ENCODE peak calls at places on chromosomes 7 and 10, in six cellular contexts. J, Z, V, P, O and E are unnamed samples.

GRCh38 chr10:436013-436697 is 253.3 kb downstream of the DIP2C start:
- DNase-seq in V (no peak), O (no peak), J (no peak), Z (peak; percentile 79), P (no peak), E (no peak)

GRCh38 chr10:46289209-46289810 is 2.5 kb downstream of the ANTXRL start:
- DNase-seq in O (no peak), V (no peak), J (no peak), Z (no peak), P (no peak), E (no peak)

GRCh38 chr10:33215154-33215553 is 119.3 kb downstream of the NRP1 start:
- DNase-seq in P (no peak), O (no peak), V (no peak), Z (peak; percentile 66), J (peak; percentile 89), E (no peak)

GRCh38 chr10:54148508-54148907 is 652.5 kb downstream of the PCDH15 start:
- DNase-seq in P (no peak), V (no peak), J (no peak), Z (no peak), O (no peak), E (no peak)

GRCh38 chr7:84245831-84246230 is 51.2 kb upstream of the SEMA3A start:
- DNase-seq in O (no peak), V (no peak), J (no peak), Z (no peak), P (no peak), E (no peak)

GRCh38 chr10:126022841-126023240 is 126.5 kb downstream of the FANK1 start:
- DNase-seq in J (peak; percentile 21), O (no peak), V (no peak), Z (no peak), P (no peak), E (no peak)

GRCh38 chr7:107016312-107016711 is 28.2 kb upstream of the PRKAR2B start:
- DNase-seq in V (no peak), P (no peak), J (no peak), O (no peak), Z (no peak), E (no peak)

GRCh38 chr10:111148440-111148839 is 71.6 kb downstream of the ADRA2A start:
- DNase-seq in J (no peak), P (no peak), V (no peak), O (no peak), Z (no peak), E (no peak)

GRCh38 chr10:133276435-133277201 is at the start of gene ADAM8:
- DNase-seq in J (no peak), Z (peak; percentile 61), O (peak; percentile 57), P (peak; percentile 77), V (peak; percentile 79), E (peak; percentile 83)

GRCh38 chr10:48456361-48456804 is 148.5 kb downstream of the ARHGAP22 start:
- DNase-seq in P (no peak), V (no peak), O (no peak), Z (no peak), J (no peak), E (no peak)

GRCh38 chr10:45008524-45009161 is 7.9 kb downstream of the ZNF22 start:
- DNase-seq in V (peak; percentile 81), O (peak; percentile 84), J (peak; percentile 84), P (peak; percentile 78), Z (peak; percentile 96), E (peak; percentile 92)

GRCh38 chr10:82150123-82150900 is 275.3 kb downstream of the NRG3 start:
- DNase-seq in Z (no peak), P (peak; percentile 83), J (peak; percentile 1), O (peak; percentile 74), V (no peak), E (peak; percentile 78)

GRCh38 chr10:104327745-104328635 is 10.3 kb downstream of the ITPRIP start:
- DNase-seq in P (peak; percentile 91), V (no peak), J (peak; percentile 90), O (no peak), Z (peak; percentile 80), E (no peak)

GRCh38 chr7:104328308-104328969 is at the start of gene LHFPL3:
- DNase-seq in Z (no peak), V (no peak), O (no peak), J (peak; percentile 6), P (peak; percentile 72), E (no peak)

GRCh38 chr7:99380032-99380822 is 5.7 kb downstream of the ARPC1B start:
- DNase-seq in J (peak; percentile 39), O (peak; percentile 82), V (no peak), P (no peak), Z (no peak), E (peak; percentile 88)

GRCh38 chr10:109429956-109430760 is 493.2 kb downstream of the XPNPEP1 start:
- DNase-seq in J (peak; percentile 92), V (no peak), O (no peak), Z (peak; percentile 87), P (no peak), E (no peak)

GRCh38 chr10:60955957-60956425 is 12.0 kb upstream of the RHOBTB1 start:
- DNase-seq in O (no peak), Z (peak; percentile 97), J (peak; percentile 82), V (no peak), P (no peak), E (no peak)

GRCh38 chr7:65926588-65926987 is 53.7 kb downstream of the VKORC1L1 start:
- DNase-seq in O (no peak), Z (no peak), P (no peak), J (no peak), V (no peak), E (no peak)

GRCh38 chr7:65924193-65924592 is 51.3 kb downstream of the VKORC1L1 start:
- DNase-seq in V (no peak), O (no peak), P (no peak), J (no peak), Z (no peak), E (no peak)

GRCh38 chr7:65931685-65932084 is 50.3 kb downstream of the GUSB start:
- DNase-seq in Z (no peak), P (no peak), J (no peak), O (no peak), V (no peak), E (no peak)

GRCh38 chr7:65925040-65925439 is 52.2 kb downstream of the VKORC1L1 start:
- DNase-seq in J (no peak), O (no peak), P (no peak), Z (no peak), V (no peak), E (no peak)

GRCh38 chr7:65927489-65928448 is 54.2 kb downstream of the GUSB start:
- DNase-seq in O (no peak), V (no peak), P (no peak), J (no peak), Z (no peak), E (peak; percentile 45)
- H3K4me2 ChIP-seq in O (no peak overlapping the region), V (no peak overlapping the region), P (no peak overlapping the region), J (no peak overlapping the region), Z (no peak overlapping the region), E (no peak overlapping the region)

DNA sequence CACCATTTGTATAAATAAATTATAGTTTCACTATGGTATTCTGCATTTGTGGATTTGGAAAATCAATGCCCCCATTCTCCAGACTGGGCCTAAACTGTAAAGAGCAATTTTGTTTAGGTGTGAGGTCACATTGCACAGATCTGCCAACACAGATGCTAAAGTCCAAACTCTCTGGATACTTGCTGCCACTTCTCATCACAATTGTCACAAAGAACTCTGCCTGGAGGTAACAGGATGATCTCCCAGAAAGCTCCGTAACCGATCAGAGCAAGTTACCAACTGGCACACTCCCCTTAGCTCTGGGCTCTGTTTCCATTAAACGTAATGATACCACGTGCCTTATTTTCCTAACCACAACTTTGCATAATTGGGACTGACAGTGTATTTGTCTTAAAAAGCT is 4.3 kb upstream of the MACROH2A2 start:
- DNase-seq in V (no peak), J (no peak), P (no peak), Z (no peak), O (no peak), E (no peak)
- H4K20me1 ChIP-seq in V (no peaks in the 10 kb centered on the region), J (no peaks in the 10 kb centered on the region), P (no peaks in the 10 kb centered on the region), Z (no peaks in the 10 kb centered on the region), O (no peaks in the 10 kb centered on the region), E (no peaks in the 10 kb centered on the region)

GRCh38 chr10:77888356-77888703 is 38.2 kb downstream of the DLG5 start:
- DNase-seq in V (no peak), J (no peak), P (no peak), O (no peak), Z (no peak), E (no peak)
- H3K27ac ChIP-seq in V (no peak overlapping the region), J (no peak overlapping the region), P (no peak overlapping the region), O (no peak overlapping the region), Z (peak overlapping the region; percentile 71), E (no peak overlapping the region)

DNA sequence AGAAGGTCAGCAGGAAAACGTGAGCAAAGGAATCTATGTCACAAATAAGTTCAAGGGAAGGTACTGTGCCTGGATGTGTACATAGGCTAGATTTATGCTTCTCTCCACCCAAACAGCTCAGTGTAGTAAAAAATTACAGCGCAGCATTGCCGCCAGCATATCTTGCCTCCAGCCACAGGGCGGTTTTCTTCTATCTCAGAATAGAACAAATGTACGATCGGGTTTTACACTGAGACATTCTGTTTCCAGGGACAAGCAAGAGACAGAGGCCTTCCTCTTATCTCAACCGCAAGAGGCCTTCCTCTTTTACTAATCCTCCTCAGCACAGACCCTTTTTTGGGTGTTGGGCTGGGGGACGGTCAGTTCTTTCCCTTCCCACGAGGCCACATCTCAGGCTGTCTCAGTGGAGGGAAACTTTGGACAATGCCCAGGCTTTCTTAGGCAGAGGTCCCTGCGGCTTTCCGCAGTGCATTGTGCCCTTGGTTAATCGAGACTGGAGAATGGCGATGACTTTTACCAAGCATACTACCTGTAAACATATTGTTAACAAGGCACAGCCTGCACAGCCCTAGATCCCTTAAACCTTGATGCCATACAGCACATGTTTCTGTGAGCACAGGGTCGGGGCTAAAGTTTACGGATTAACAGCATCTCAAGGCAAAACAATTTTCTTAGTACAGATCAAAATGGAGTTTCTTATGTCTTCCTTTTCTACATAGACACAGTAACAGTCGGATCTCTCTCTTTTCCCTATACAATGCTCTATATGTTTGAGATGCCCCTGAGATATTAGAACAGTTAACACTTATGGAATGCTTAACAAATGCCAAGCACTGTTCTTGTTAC is 11.6 kb upstream of the ABHD11 start:
- DNase-seq in V (no peak), J (no peak), Z (no peak), P (no peak), O (no peak), E (no peak)
- H3K4me2 ChIP-seq in V (no peak overlapping the region), J (no peak overlapping the region), Z (no peak overlapping the region), P (peak overlapping the region; percentile 18), O (no peak overlapping the region), E (no peak overlapping the region)

GRCh38 chr7:105811189-105811847 is 65.1 kb downstream of the ATXN7L1 start:
- DNase-seq in P (no peak), O (no peak), Z (no peak), J (no peak), V (no peak), E (no peak)

GRCh38 chr7:105816270-105816843 is 60.0 kb downstream of the ATXN7L1 start:
- DNase-seq in V (no peak), J (no peak), P (no peak), Z (no peak), O (no peak), E (no peak)

GRCh38 chr7:105819559-105819958 is 56.8 kb downstream of the ATXN7L1 start:
- DNase-seq in V (no peak), P (no peak), O (no peak), J (no peak), Z (no peak), E (no peak)

GRCh38 chr7:105816954-105817615 is 59.3 kb downstream of the ATXN7L1 start:
- DNase-seq in P (no peak), O (no peak), J (no peak), Z (no peak), V (no peak), E (no peak)

GRCh38 chr7:105815580-105815979 is 60.8 kb downstream of the ATXN7L1 start:
- DNase-seq in P (no peak), Z (no peak), O (no peak), J (no peak), V (no peak), E (no peak)
- H4K20me1 ChIP-seq in P (peaks cover 9% of the 10 kb centered on the region), Z (no peaks in the 10 kb centered on the region), O (no peaks in the 10 kb centered on the region), J (no peaks in the 10 kb centered on the region), V (no peaks in the 10 kb centered on the region), E (no peaks in the 10 kb centered on the region)

GRCh38 chr10:92200564-92200963 is 90.3 kb downstream of the CPEB3 start:
- DNase-seq in Z (peak; percentile 53), J (peak; percentile 51), O (no peak), P (no peak), V (no peak), E (no peak)
- H3K27ac ChIP-seq in Z (no peak overlapping the region), J (no peak overlapping the region), O (no peak overlapping the region), P (no peak overlapping the region), V (no peak overlapping the region), E (no peak overlapping the region)